ENCODE peak calls at places on chromosomes 5 and 9, in six cellular contexts. P is MM.1S, Q is K562, H is HepG2, M is fibroblast of lung, A is endothelial cell of umbilical vein. S is an unnamed sample.

GRCh38 chr5:158392753-158393152 is 533.8 kb upstream of the CLINT1 start:
- DNase-seq in Q (no peak), A (peak), H (no peak), M (no peak), P (no peak), S (no peak)

GRCh38 chr9:14349141-14349817 is 35.3 kb upstream of the NFIB start:
- DNase-seq in H (no peak), A (peak), P (no peak), M (peak), Q (no peak), S (no peak)

GRCh38 chr9:36725777-36726356 is 153.2 kb downstream of the MELK start:
- DNase-seq in M (no peak), P (no peak), H (no peak), A (no peak), Q (no peak), S (no peak)

GRCh38 chr9:5800969-5801738 is 31.8 kb downstream of the ERMP1 start:
- DNase-seq in H (no peak), M (no peak), P (peak), A (peak), Q (no peak), S (no peak)

GRCh38 chr5:143657814-143658395 is 154.1 kb upstream of the HMHB1 start:
- DNase-seq in A (peak), Q (no peak), H (peak), M (peak), P (no peak), S (no peak)

GRCh38 chr5:32996336-32996735 is 285.2 kb downstream of the NPR3 start:
- DNase-seq in A (no peak), Q (no peak), M (no peak), H (no peak), P (no peak), S (no peak)

GRCh38 chr5:167861134-167861930 is 430.1 kb upstream of the WWC1 start:
- DNase-seq in H (no peak), A (no peak), P (peak), M (peak), Q (no peak), S (no peak)

GRCh38 chr9:115262952-115263351 is 145.0 kb upstream of the TNC start:
- DNase-seq in M (no peak), Q (no peak), P (no peak), A (no peak), H (no peak), S (no peak)

GRCh38 chr9:101432171-101432570 is 3.4 kb downstream of the ALDOB start:
- DNase-seq in A (no peak), M (no peak), H (no peak), P (no peak), Q (no peak), S (no peak)

GRCh38 chr9:101433229-101433628 is 2.3 kb downstream of the ALDOB start:
- DNase-seq in H (peak), M (no peak), P (no peak), Q (no peak), A (no peak), S (no peak)

GRCh38 chr9:101435601-101436079 is at the start of gene ALDOB:
- DNase-seq in Q (no peak), M (no peak), A (no peak), P (no peak), H (no peak), S (no peak)

GRCh38 chr9:101437806-101438232 is 2.2 kb upstream of the ALDOB start:
- DNase-seq in Q (no peak), H (peak), P (peak), M (no peak), A (no peak), S (no peak)

DNA sequence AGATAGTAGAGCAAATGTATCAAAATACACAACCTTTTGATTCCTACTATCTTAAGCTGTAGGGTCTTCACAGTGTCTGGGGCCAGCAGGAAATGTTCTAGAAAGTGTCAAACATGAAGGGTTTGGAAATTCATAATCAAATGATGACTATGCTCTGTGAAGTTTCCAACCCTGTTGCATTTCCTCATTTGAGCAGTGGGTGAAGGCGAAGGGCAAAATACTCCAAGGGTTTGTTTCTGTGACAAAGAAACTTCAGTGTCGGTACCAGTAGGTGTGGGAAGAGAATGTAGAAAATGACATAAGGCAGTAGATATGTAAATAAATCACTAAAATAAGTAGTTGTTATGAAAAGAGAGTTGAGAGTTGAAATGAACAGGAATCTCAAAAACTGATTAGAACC is 584 bp downstream of the ALDOB start:
- DNase-seq in P (no peak), A (no peak), M (no peak), Q (no peak), H (no peak), S (no peak)
- H3K4me3 ChIP-seq in P (no peak), A (no peak), M (no peak), Q (no peak), H (no peak), S (no peak)

GRCh38 chr5:177509991-177510566 is 453 bp upstream of the DOK3 start:
- DNase-seq in P (no peak), H (no peak), M (no peak), Q (no peak), A (no peak), S (no peak)

GRCh38 chr5:177509361-177509951 is at the start of gene DOK3:
- DNase-seq in M (no peak), P (peak), A (peak), H (no peak), Q (peak), S (no peak)

GRCh38 chr5:177507596-177508216 is 1.9 kb downstream of the DOK3 start:
- DNase-seq in M (no peak), Q (no peak), A (no peak), P (no peak), H (no peak), S (no peak)

GRCh38 chr5:177508217-177508611 is 1.4 kb downstream of the DOK3 start:
- DNase-seq in Q (no peak), P (no peak), H (no peak), M (no peak), A (no peak), S (no peak)

GRCh38 chr5:177508837-177509236 is 789 bp downstream of the DOK3 start:
- DNase-seq in A (peak), H (no peak), Q (no peak), M (no peak), P (peak), S (no peak)
- H3K9ac ChIP-seq in A (no peak), H (no peak), Q (peak), M (no peak), P (peak), S (no peak)

GRCh38 chr5:132010645-132011560 is 555 bp downstream of the ACSL6 start:
- DNase-seq in A (no peak), M (no peak), P (no peak), Q (peak), H (no peak), S (no peak)
- TF ChIP-seq EZH2 in A (peak), M (peak), P (no peak), Q (no peak), H (no peak), S (no peak)

GRCh38 chr9:136661641-136662325 is 933 bp upstream of the EGFL7 start:
- DNase-seq in H (no peak), A (peak), P (no peak), M (no peak), Q (no peak), S (no peak)
- H3K4me3 ChIP-seq in H (no peak), A (no peak), P (no peak), M (no peak), Q (no peak), S (no peak)

GRCh38 chr9:93022721-93023520 is 35.6 kb upstream of the SUSD3 start:
- DNase-seq in M (no peak), H (no peak), P (no peak), A (no peak), Q (no peak), S (no peak)
- H3K9ac ChIP-seq in M (no peak), H (no peak), P (no peak), A (no peak), Q (no peak), S (no peak)

GRCh38 chr5:111447822-111448221 is 64.5 kb downstream of the STARD4 start:
- DNase-seq in A (peak), M (no peak), Q (no peak), H (no peak), P (no peak), S (no peak)

DNA sequence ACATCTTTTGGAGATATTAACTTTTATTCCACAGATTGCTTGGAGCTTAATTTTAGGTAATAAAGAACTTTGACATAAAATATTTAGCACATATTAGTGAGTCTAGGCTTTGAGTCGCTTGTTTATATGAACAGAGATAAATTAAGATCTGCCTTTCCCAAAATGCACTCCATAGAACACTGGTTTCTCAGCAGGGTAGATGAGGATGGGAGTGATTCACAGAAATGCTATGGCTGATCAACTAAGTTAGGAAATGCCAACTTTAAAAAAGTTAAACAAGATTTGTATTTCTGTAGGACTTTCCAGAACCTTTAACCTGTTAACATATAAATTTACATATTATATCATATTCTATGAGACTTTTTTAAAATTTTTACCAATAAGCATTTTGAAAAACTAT is 65.2 kb downstream of the STARD4 start:
- DNase-seq in H (no peak), P (no peak), M (no peak), A (no peak), Q (no peak), S (no peak)
- TF ChIP-seq EZH2 in H (no peak), P (no peak), M (no peak), A (no peak), Q (no peak), S (no peak)

GRCh38 chr9:110257971-110258370 is 1.7 kb upstream of the TXN start:
- DNase-seq in P (no peak), Q (no peak), M (no peak), A (no peak), H (no peak), S (no peak)
- H3K4me3 ChIP-seq in P (peak), Q (peak), M (no peak), A (no peak), H (no peak), S (peak)

DNA sequence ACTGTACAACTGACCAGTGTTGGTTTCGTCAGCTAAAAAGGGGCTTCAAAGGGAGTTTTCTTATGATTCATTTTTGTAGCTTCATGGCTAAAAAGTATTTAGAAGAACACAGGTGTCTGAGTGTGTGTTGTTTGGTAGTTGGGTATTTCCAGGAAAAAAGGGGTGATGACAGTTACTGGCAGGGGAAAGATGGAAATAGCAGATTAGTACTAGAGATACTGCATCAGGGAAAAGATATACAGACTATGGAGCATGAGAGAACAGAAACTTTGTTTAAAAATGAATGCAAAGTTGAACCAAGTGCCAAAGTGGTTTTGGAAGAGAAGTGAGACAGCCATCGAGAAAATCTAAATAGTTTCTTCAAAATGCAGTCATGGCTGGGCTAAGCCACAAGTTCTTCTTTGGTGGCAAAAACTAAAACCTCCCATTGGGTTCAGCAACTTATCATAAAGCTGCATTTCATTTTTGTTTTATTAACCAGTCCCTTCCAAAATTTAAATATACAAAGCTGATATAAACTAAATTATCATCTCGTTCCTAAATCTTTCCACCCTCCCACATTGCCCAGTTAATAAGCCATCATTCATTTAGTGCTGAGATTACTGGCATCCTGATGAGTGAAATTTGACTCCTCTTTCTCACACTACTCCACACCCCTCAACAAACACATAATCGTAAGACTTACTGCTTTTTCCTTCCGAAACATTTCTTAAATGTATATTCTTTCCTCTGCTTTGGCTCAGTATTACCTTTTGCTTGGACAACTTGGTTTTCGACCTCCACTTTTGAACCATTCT is 33.5 kb downstream of the ELL2 start:
- DNase-seq in Q (no peak), P (peak), M (peak), H (no peak), A (no peak), S (no peak)
- H3K9ac ChIP-seq in Q (no peak), P (peak), M (no peak), H (no peak), A (no peak), S (no peak)

GRCh38 chr9:34522971-34523797 is at the start of gene ENHO:
- DNase-seq in M (peak), P (peak), H (peak), Q (peak), A (peak), S (no peak)
- TF ChIP-seq EZH2 in M (no peak), P (no peak), H (no peak), Q (no peak), A (no peak), S (no peak)

DNA sequence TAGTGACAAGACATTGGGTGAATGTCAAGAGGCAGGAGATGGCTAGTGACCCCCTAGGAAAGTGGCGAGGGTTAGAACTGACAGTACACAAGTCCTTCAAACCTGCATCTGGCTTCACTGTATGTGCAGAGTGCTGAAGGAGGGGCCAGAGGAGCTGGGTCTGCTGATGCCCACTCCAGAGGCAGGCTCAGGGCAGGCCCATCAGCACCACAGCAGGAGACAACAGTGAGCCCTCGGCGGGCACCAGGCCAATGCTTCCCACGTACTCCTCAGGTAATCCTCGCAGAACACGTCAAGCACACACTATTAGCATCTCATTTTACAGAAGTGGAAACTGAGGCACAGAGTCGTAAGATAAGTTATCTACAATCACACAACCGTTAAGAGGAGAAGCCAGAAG is 76.1 kb upstream of the SH3PXD2B start:
- DNase-seq in Q (no peak), H (no peak), A (no peak), P (no peak), M (no peak), S (no peak)
- H3K4me3 ChIP-seq in Q (no peak), H (no peak), A (no peak), P (no peak), M (no peak), S (no peak)